ENCODE peak calls at places on chromosomes 4 and X, in four cellular contexts. B is HEK293T, C is WTC11, E is HepG2. N is an unnamed sample.
A peak's percentile ranks its signal among the peaks of the same experiment; 100 is the strongest.

GRCh38 chr4:124178449-124179021 is 534.0 kb downstream of the ANKRD50 start:
- DNase-seq in E (no peak), C (no peak), B (no peak), N (no peak)

GRCh38 chr4:2825740-2826139 is 17.9 kb upstream of the ADD1 start:
- DNase-seq in C (no peak), E (no peak), B (no peak), N (no peak)

GRCh38 chrX:53047228-53047627 is 1.4 kb upstream of the GPR173 start:
- DNase-seq in B (no peak), C (no peak), E (no peak), N (no peak)

GRCh38 chrX:153456161-153456560 is 10.3 kb upstream of the TREX2 start:
- DNase-seq in B (no peak), C (no peak), E (no peak), N (no peak)

GRCh38 chr4:103150677-103151076 is 47.5 kb downstream of the CENPE start:
- DNase-seq in E (no peak), B (no peak), C (no peak), N (no peak)

GRCh38 chrX:113260474-113260873 is 419.8 kb upstream of the AMOT start:
- DNase-seq in C (no peak), E (peak; percentile 1), B (peak; percentile 18), N (no peak)

GRCh38 chr4:76705497-76705896 is 192.4 kb downstream of the SOWAHB start:
- DNase-seq in C (no peak), E (no peak), B (no peak), N (no peak)

GRCh38 chr4:172850838-172851237 is 317.8 kb upstream of the GALNT7 start:
- DNase-seq in E (no peak), C (no peak), B (no peak), N (no peak)

GRCh38 chr4:88489100-88489761 is 32.3 kb downstream of the HERC5 start:
- DNase-seq in C (no peak), B (no peak), E (no peak), N (no peak)

GRCh38 chr4:167903291-167903721 is 189.0 kb upstream of the ANXA10 start:
- DNase-seq in B (no peak), E (no peak), C (no peak), N (no peak)

GRCh38 chr4:112069110-112069509 is 76.1 kb upstream of the FAM241A start:
- DNase-seq in E (no peak), B (no peak), C (no peak), N (no peak)

GRCh38 chr4:162164881-162165528 is 1.2 kb upstream of the FSTL5 start:
- DNase-seq in E (no peak), C (no peak), B (no peak), N (no peak)

GRCh38 chrX:16188687-16189086 is 21.4 kb downstream of the MAGEB17 start:
- DNase-seq in B (no peak), C (no peak), E (no peak), N (no peak)

GRCh38 chrX:55490121-55490520 is 473 bp upstream of the USP51 start:
- DNase-seq in C (no peak), B (no peak), E (no peak), N (no peak)

GRCh38 chr4:140136509-140136908 is 17.5 kb downstream of the MAML3 start:
- DNase-seq in C (no peak), B (no peak), E (no peak), N (no peak)

GRCh38 chrX:95956780-95957179 is 727.9 kb upstream of the DIAPH2 start:
- DNase-seq in B (no peak), E (no peak), C (peak; percentile 11), N (no peak)

GRCh38 chr4:124173892-124174291 is 538.6 kb downstream of the ANKRD50 start:
- DNase-seq in C (no peak), B (no peak), E (no peak), N (no peak)

GRCh38 chr4:183971938-183972490 is 66.9 kb downstream of the STOX2 start:
- DNase-seq in C (no peak), B (no peak), E (no peak), N (no peak)

GRCh38 chr4:158810487-158811215 is 41.8 kb downstream of the FNIP2 start:
- DNase-seq in C (no peak), B (peak; percentile 66), E (no peak), N (no peak)

GRCh38 chr4:18390655-18391369 is 369.3 kb upstream of the LCORL start:
- DNase-seq in C (no peak), B (no peak), E (no peak), N (no peak)

GRCh38 chr4:145098675-145099037 is 545 bp downstream of the ABCE1 start:
- DNase-seq in E (peak; percentile 56), B (peak; percentile 43), C (no peak), N (no peak)

GRCh38 chr4:10535900-10536299 is 78.7 kb upstream of the ZNF518B start:
- DNase-seq in E (no peak), C (no peak), B (no peak), N (no peak)

GRCh38 chr4:119300072-119300387 is 21.9 kb downstream of the FABP2 start:
- DNase-seq in B (peak; percentile 21), C (peak; percentile 14), E (no peak), N (peak; percentile 31)

GRCh38 chr4:169100656-169101055 is 90.6 kb upstream of the CBR4 start:
- DNase-seq in C (no peak), E (no peak), B (no peak), N (no peak)

GRCh38 chrX:6026980-6027379 is 201.7 kb downstream of the NLGN4X start:
- DNase-seq in B (no peak), E (no peak), C (no peak), N (no peak)

GRCh38 chr4:6282247-6282646 is 12.6 kb downstream of the WFS1 start:
- DNase-seq in C (no peak), B (no peak), E (no peak), N (no peak)

GRCh38 chr4:26861434-26862186 is 969 bp downstream of the STIM2 start:
- DNase-seq in C (peak; percentile 70), E (peak; percentile 44), B (peak; percentile 20), N (peak; percentile 72)
- TF ChIP-seq ELF4 in C (no peak), E (no peak), B (no peak), N (no peak)

DNA sequence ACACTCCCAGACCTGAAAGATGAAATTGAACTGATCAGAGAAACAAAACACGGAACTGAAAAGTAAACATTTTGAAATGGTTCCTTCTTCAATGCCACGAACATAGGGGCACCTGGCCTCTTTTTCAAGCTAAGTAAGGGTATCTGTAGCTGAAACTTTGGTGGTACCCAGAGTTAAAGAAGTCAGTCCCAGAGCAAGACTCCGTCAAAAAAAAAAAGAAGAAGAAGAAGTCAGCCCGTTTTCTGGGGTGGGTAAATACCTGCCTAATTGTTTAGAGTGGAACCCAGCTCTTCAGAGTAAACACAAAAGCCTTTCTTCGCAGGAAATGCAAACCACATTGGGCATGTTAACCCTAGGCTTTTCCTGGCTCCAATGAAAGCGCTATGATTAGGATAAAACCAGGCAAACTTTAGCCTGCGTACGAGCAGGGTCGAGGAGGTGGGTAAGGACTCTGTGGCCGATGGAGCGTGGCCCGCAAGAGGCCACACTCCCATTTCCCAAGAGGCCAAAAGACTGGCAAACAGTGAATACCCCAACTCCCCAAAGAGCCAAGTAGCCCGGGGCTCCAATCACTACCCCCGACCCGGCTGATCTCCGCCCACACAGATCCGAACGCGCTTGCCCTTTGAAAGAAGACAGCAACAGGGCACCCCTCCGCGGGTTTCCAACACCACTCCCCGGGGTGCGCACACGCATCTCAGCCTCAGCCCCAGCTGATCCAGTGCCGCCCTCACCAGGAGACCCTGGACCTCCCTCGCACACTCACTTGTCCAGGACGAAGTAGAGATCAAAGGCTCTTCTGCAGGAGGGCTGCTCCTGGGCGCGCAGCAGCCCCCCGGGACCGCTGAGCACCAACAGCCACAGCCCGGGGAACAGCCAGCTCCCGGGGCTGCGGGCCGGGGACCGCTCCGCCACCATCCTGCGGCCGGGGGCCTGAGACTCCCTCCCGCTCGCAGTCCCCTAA is 1.1 kb downstream of the ANTXR2 start:
- DNase-seq in B (peak; percentile 18), E (peak; percentile 6), C (peak; percentile 53), N (peak; percentile 38)
- TF ChIP-seq ELF4 in B (no peak), E (no peak), C (no peak), N (no peak)

DNA sequence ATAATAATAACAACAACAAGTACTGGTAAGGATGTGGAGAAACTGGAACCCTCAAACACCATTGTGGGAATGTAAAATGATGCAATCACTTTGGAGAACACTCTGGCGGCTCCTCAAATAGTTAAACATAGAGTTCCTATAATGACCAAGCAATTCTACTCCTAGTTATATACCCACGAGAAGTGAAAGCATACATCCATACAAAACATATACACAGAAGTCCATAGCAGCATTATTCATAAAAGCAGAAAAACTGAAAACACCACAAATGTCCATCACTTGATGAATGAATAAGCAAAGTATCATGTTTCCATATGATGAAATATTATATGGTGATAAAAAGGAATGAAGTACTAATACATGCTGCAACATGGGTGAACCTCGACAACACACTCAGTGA is 116.7 kb downstream of the AMELX start:
- DNase-seq in C (no peak), E (no peak), B (no peak), N (no peak)
- TF ChIP-seq ELF4 in C (no peak), E (no peak), B (no peak), N (no peak)

DNA sequence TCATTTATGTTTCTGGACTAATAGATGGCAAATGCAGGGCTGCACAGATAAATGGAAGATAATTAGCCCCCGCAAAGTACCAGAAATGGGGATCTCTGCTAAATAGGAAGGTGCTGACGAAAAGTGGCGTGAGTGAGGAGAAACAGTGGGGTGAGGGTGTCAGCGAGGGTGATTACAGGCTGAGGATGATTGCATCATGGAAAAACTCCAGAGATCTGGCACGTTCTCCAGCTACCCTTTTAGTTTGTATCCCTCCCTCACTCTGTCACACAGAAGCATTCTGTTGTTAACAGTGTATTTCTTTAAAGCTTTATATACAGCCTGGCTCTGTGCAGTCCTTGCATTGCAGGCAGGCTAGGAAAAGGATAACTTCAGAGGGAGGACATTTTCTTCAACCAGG is 309.6 kb upstream of the DDX53 start:
- DNase-seq in B (no peak), E (no peak), C (peak; percentile 8), N (no peak)
- TF ChIP-seq ELF4 in B (no peak), E (no peak), C (no peak), N (no peak)

N was measured in K562.